ENCODE peak calls at places on chromosomes 1 and 21, in seven cellular contexts. One of them, this sample, is unnamed.

GRCh38 chr1:42529724-42530161 is 66.7 kb downstream of the CCDC30 start:
- DNase-seq in adipocyte: peak; percentile 3
- DNase-seq in GM23338: no peak
- DNase-seq in SW480: no peak
- DNase-seq in activated CD4-positive, alpha-beta T cell treated with anti-CD3 and anti-CD28 coated beads for 4 hours: no peak
- DNase-seq in AG08396: peak; percentile 51
- DNase-seq in DND-41: no peak
- DNase-seq in this sample: no peak

GRCh38 chr1:11860083-11860482 is 1.3 kb upstream of the NPPB start:
- DNase-seq in adipocyte: no peak
- DNase-seq in GM23338: no peak
- DNase-seq in SW480: no peak
- DNase-seq in activated CD4-positive, alpha-beta T cell treated with anti-CD3 and anti-CD28 coated beads for 4 hours: no peak
- DNase-seq in AG08396: no peak
- DNase-seq in DND-41: no peak
- DNase-seq in this sample: no peak

GRCh38 chr1:47216278-47217059 is 15.6 kb downstream of the TAL1 start:
- DNase-seq in adipocyte: no peak
- DNase-seq in GM23338: no peak
- DNase-seq in SW480: no peak
- DNase-seq in activated CD4-positive, alpha-beta T cell treated with anti-CD3 and anti-CD28 coated beads for 4 hours: no peak
- DNase-seq in AG08396: no peak
- DNase-seq in DND-41: no peak
- DNase-seq in this sample: no peak

GRCh38 chr1:2972011-2972878 is 49.0 kb upstream of the ACTRT2 start:
- DNase-seq in adipocyte: no peak
- DNase-seq in GM23338: no peak
- DNase-seq in SW480: no peak
- DNase-seq in activated CD4-positive, alpha-beta T cell treated with anti-CD3 and anti-CD28 coated beads for 4 hours: no peak
- DNase-seq in AG08396: no peak
- DNase-seq in DND-41: no peak
- DNase-seq in this sample: no peak

GRCh38 chr1:31626451-31627202 is 9.1 kb downstream of the HCRTR1 start:
- DNase-seq in adipocyte: peak; percentile 63
- DNase-seq in GM23338: peak; percentile 49
- DNase-seq in SW480: no peak
- DNase-seq in activated CD4-positive, alpha-beta T cell treated with anti-CD3 and anti-CD28 coated beads for 4 hours: no peak
- DNase-seq in AG08396: peak; percentile 57
- DNase-seq in DND-41: no peak
- DNase-seq in this sample: no peak

GRCh38 chr1:8155528-8156186 is 129.5 kb upstream of the ERRFI1 start:
- DNase-seq in adipocyte: peak; percentile 30
- DNase-seq in GM23338: peak; percentile 63
- DNase-seq in SW480: peak; percentile 56
- DNase-seq in activated CD4-positive, alpha-beta T cell treated with anti-CD3 and anti-CD28 coated beads for 4 hours: no peak
- DNase-seq in AG08396: no peak
- DNase-seq in DND-41: no peak
- DNase-seq in this sample: no peak

GRCh38 chr1:23424171-23424959 is at the start of gene TCEA3:
- DNase-seq in adipocyte: peak; percentile 52
- DNase-seq in GM23338: peak; percentile 52
- DNase-seq in SW480: no peak
- DNase-seq in activated CD4-positive, alpha-beta T cell treated with anti-CD3 and anti-CD28 coated beads for 4 hours: peak; percentile 41
- DNase-seq in AG08396: peak; percentile 73
- DNase-seq in DND-41: no peak
- DNase-seq in this sample: peak; percentile 86

GRCh38 chr21:27108228-27108627 is 141.3 kb upstream of the ADAMTS5 start:
- DNase-seq in adipocyte: peak; percentile 64
- DNase-seq in GM23338: no peak
- DNase-seq in SW480: no peak
- DNase-seq in activated CD4-positive, alpha-beta T cell treated with anti-CD3 and anti-CD28 coated beads for 4 hours: no peak
- DNase-seq in AG08396: no peak
- DNase-seq in DND-41: no peak
- DNase-seq in this sample: no peak

GRCh38 chr1:232016636-232017035 is 390.0 kb downstream of the DISC1 start:
- DNase-seq in adipocyte: peak; percentile 69
- DNase-seq in GM23338: no peak
- DNase-seq in SW480: no peak
- DNase-seq in activated CD4-positive, alpha-beta T cell treated with anti-CD3 and anti-CD28 coated beads for 4 hours: no peak
- DNase-seq in AG08396: no peak
- DNase-seq in DND-41: no peak
- DNase-seq in this sample: no peak

GRCh38 chr21:35113064-35113463 is 64.0 kb upstream of the RUNX1 start:
- DNase-seq in adipocyte: peak; percentile 10
- DNase-seq in GM23338: no peak
- DNase-seq in SW480: no peak
- DNase-seq in activated CD4-positive, alpha-beta T cell treated with anti-CD3 and anti-CD28 coated beads for 4 hours: no peak
- DNase-seq in AG08396: no peak
- DNase-seq in DND-41: peak; percentile 13
- DNase-seq in this sample: no peak

GRCh38 chr1:59156526-59157196 is 140.2 kb upstream of the FGGY start:
- DNase-seq in adipocyte: no peak
- DNase-seq in GM23338: peak; percentile 42
- DNase-seq in SW480: no peak
- DNase-seq in activated CD4-positive, alpha-beta T cell treated with anti-CD3 and anti-CD28 coated beads for 4 hours: no peak
- DNase-seq in AG08396: no peak
- DNase-seq in DND-41: no peak
- DNase-seq in this sample: no peak

GRCh38 chr1:156740307-156740678 is 595 bp downstream of the MRPL24 start:
- DNase-seq in adipocyte: no peak
- DNase-seq in GM23338: no peak
- DNase-seq in SW480: no peak
- DNase-seq in activated CD4-positive, alpha-beta T cell treated with anti-CD3 and anti-CD28 coated beads for 4 hours: no peak
- DNase-seq in AG08396: no peak
- DNase-seq in DND-41: no peak
- DNase-seq in this sample: no peak

GRCh38 chr1:179087665-179088064 is 5.8 kb downstream of the TOR3A start:
- DNase-seq in adipocyte: no peak
- DNase-seq in GM23338: peak; percentile 90
- DNase-seq in SW480: no peak
- DNase-seq in activated CD4-positive, alpha-beta T cell treated with anti-CD3 and anti-CD28 coated beads for 4 hours: no peak
- DNase-seq in AG08396: no peak
- DNase-seq in DND-41: no peak
- DNase-seq in this sample: no peak

GRCh38 chr1:150365945-150366344 is 2.0 kb downstream of the RPRD2 start:
- DNase-seq in adipocyte: peak; percentile 32
- DNase-seq in GM23338: no peak
- DNase-seq in SW480: peak; percentile 18
- DNase-seq in activated CD4-positive, alpha-beta T cell treated with anti-CD3 and anti-CD28 coated beads for 4 hours: no peak
- DNase-seq in AG08396: peak; percentile 8
- DNase-seq in DND-41: peak; percentile 24
- DNase-seq in this sample: no peak

GRCh38 chr1:25525360-25525688 is 18.1 kb upstream of the LDLRAP1 start:
- DNase-seq in adipocyte: no peak
- DNase-seq in GM23338: no peak
- DNase-seq in SW480: no peak
- DNase-seq in activated CD4-positive, alpha-beta T cell treated with anti-CD3 and anti-CD28 coated beads for 4 hours: no peak
- DNase-seq in AG08396: no peak
- DNase-seq in DND-41: no peak
- DNase-seq in this sample: no peak

GRCh38 chr1:240732390-240732789 is 120.4 kb upstream of the GREM2 start:
- DNase-seq in adipocyte: peak; percentile 90
- DNase-seq in GM23338: peak; percentile 88
- DNase-seq in SW480: peak; percentile 73
- DNase-seq in activated CD4-positive, alpha-beta T cell treated with anti-CD3 and anti-CD28 coated beads for 4 hours: no peak
- DNase-seq in AG08396: peak; percentile 73
- DNase-seq in DND-41: no peak
- DNase-seq in this sample: no peak

GRCh38 chr1:70993841-70994240 is 53.8 kb downstream of the PTGER3 start:
- DNase-seq in adipocyte: no peak
- DNase-seq in GM23338: no peak
- DNase-seq in SW480: no peak
- DNase-seq in activated CD4-positive, alpha-beta T cell treated with anti-CD3 and anti-CD28 coated beads for 4 hours: no peak
- DNase-seq in AG08396: no peak
- DNase-seq in DND-41: no peak
- DNase-seq in this sample: no peak

GRCh38 chr1:108678696-108679095 is 13.4 kb upstream of the PRPF38B start:
- DNase-seq in adipocyte: no peak
- DNase-seq in GM23338: no peak
- DNase-seq in SW480: no peak
- DNase-seq in activated CD4-positive, alpha-beta T cell treated with anti-CD3 and anti-CD28 coated beads for 4 hours: no peak
- DNase-seq in AG08396: no peak
- DNase-seq in DND-41: no peak
- DNase-seq in this sample: no peak

GRCh38 chr1:37448691-37449417 is 25.5 kb upstream of the ZC3H12A start:
- DNase-seq in adipocyte: no peak
- DNase-seq in GM23338: no peak
- DNase-seq in SW480: no peak
- DNase-seq in activated CD4-positive, alpha-beta T cell treated with anti-CD3 and anti-CD28 coated beads for 4 hours: no peak
- DNase-seq in AG08396: no peak
- DNase-seq in DND-41: no peak
- DNase-seq in this sample: no peak

GRCh38 chr21:45973475-45974072 is 8.0 kb upstream of the COL6A1 start:
- DNase-seq in adipocyte: peak; percentile 95
- DNase-seq in GM23338: peak; percentile 81
- DNase-seq in SW480: peak; percentile 82
- DNase-seq in activated CD4-positive, alpha-beta T cell treated with anti-CD3 and anti-CD28 coated beads for 4 hours: peak; percentile 79
- DNase-seq in AG08396: peak; percentile 90
- DNase-seq in DND-41: peak; percentile 92
- DNase-seq in this sample: peak; percentile 90

GRCh38 chr1:184866991-184867788 is 107.1 kb downstream of the NIBAN1 start:
- DNase-seq in adipocyte: peak; percentile 95
- DNase-seq in GM23338: no peak
- DNase-seq in SW480: no peak
- DNase-seq in activated CD4-positive, alpha-beta T cell treated with anti-CD3 and anti-CD28 coated beads for 4 hours: peak; percentile 34
- DNase-seq in AG08396: peak; percentile 42
- DNase-seq in DND-41: no peak
- DNase-seq in this sample: no peak

GRCh38 chr1:78104322-78104721 is 58.6 kb downstream of the GIPC2 start:
- DNase-seq in adipocyte: no peak
- DNase-seq in GM23338: no peak
- DNase-seq in SW480: no peak
- DNase-seq in activated CD4-positive, alpha-beta T cell treated with anti-CD3 and anti-CD28 coated beads for 4 hours: no peak
- DNase-seq in AG08396: no peak
- DNase-seq in DND-41: no peak
- DNase-seq in this sample: no peak

This sample was measured in right cardiac atrium.